ENCODE peak calls at places on chromosomes 11 and 22, in eight cellular contexts. C, X, F, B, Q, J, I and M are unnamed samples.

GRCh38 chr11:86931965-86932332 is 23.2 kb downstream of the FZD4 start:
- DNase-seq in C (no peak), B (no peak), X (peak), J (no peak), I (peak), F (no peak), Q (no peak), M (no peak)

GRCh38 chr11:45927684-45928413 is 5.4 kb downstream of the LARGE2 start:
- DNase-seq in J (no peak), I (no peak), X (no peak), Q (no peak), F (no peak), B (no peak), C (no peak), M (no peak)

GRCh38 chr11:8049084-8049483 is 31.9 kb upstream of the TUB start:
- DNase-seq in X (no peak), Q (no peak), I (no peak), F (no peak), J (no peak), C (no peak), B (no peak), M (no peak)

GRCh38 chr11:13283636-13284035 is 6.0 kb downstream of the BMAL1 start:
- DNase-seq in J (no peak), I (no peak), X (no peak), F (no peak), C (no peak), B (no peak), Q (no peak), M (no peak)

GRCh38 chr11:77065878-77066228 is 918 bp upstream of the CAPN5 start:
- DNase-seq in J (no peak), X (peak), F (no peak), C (peak), I (peak), B (no peak), Q (no peak), M (peak)

GRCh38 chr11:44104472-44105294 is 9.2 kb downstream of the EXT2 start:
- DNase-seq in B (no peak), X (no peak), F (no peak), J (no peak), I (peak), Q (no peak), C (no peak), M (no peak)

GRCh38 chr11:111320728-111321568 is 22.6 kb downstream of the POU2AF3 start:
- DNase-seq in J (no peak), I (no peak), F (no peak), C (no peak), X (no peak), B (no peak), Q (no peak), M (no peak)

GRCh38 chr11:64263021-64263946 is 12.0 kb downstream of the PLCB3 start:
- DNase-seq in B (no peak), F (no peak), X (peak), I (peak), Q (no peak), C (peak), J (no peak), M (no peak)

DNA sequence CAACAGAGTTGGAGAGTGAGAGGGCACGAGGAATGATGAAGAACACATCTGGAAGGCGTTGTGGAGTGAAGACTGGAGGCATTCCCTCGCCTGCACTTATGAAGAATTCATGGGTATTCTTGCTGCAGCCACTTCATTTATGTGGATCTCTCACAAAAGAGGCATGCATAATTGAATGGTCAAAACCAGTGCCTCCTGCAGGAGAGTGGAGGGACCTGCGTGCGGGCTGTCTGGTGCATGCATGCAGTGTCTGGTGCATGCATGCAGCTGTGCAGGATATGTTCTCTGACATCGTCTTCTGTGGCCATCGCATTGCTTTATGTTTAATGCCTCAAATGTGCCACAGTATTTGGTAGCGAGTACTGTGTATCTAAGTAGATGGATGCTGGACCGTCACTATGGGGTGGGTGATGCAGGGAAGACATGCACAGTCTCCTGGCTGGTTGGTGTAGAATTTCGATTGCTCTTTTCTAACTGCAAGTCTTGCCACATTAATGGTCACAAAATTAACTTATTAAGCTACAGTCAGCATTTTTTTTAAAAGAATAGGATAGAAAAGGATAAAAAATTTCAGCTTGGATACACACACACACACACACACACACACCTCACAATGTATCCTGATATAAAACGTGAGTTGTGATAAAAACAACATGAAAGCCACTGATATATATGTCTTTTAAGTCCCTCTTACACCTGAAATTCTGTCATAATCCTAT is 20.9 kb upstream of the NTM start:
- DNase-seq in F (no peak), I (no peak), J (no peak), B (no peak), X (no peak), C (no peak), Q (no peak), M (no peak)
- TF ChIP-seq CTCF in F (no peak), I (no peak), J (no peak), B (no peak), X (no peak), C (no peak), Q (no peak), M (no peak)

GRCh38 chr11:66329165-66329673 is 7.0 kb downstream of the RIN1 start:
- DNase-seq in C (no peak), I (no peak), B (no peak), J (no peak), Q (no peak), X (no peak), F (no peak), M (no peak)

GRCh38 chr11:66328036-66328306 is 8.3 kb downstream of the RIN1 start:
- DNase-seq in J (no peak), B (no peak), Q (no peak), C (no peak), X (no peak), I (no peak), F (no peak), M (no peak)

GRCh38 chr11:66327171-66328035 is 8.8 kb downstream of the RIN1 start:
- DNase-seq in X (peak), F (no peak), B (no peak), J (no peak), I (peak), Q (no peak), C (peak), M (no peak)

GRCh38 chr11:66326261-66327111 is 9.6 kb upstream of the CD248 start:
- DNase-seq in B (no peak), X (no peak), Q (no peak), I (peak), J (no peak), F (no peak), C (peak), M (no peak)

DNA sequence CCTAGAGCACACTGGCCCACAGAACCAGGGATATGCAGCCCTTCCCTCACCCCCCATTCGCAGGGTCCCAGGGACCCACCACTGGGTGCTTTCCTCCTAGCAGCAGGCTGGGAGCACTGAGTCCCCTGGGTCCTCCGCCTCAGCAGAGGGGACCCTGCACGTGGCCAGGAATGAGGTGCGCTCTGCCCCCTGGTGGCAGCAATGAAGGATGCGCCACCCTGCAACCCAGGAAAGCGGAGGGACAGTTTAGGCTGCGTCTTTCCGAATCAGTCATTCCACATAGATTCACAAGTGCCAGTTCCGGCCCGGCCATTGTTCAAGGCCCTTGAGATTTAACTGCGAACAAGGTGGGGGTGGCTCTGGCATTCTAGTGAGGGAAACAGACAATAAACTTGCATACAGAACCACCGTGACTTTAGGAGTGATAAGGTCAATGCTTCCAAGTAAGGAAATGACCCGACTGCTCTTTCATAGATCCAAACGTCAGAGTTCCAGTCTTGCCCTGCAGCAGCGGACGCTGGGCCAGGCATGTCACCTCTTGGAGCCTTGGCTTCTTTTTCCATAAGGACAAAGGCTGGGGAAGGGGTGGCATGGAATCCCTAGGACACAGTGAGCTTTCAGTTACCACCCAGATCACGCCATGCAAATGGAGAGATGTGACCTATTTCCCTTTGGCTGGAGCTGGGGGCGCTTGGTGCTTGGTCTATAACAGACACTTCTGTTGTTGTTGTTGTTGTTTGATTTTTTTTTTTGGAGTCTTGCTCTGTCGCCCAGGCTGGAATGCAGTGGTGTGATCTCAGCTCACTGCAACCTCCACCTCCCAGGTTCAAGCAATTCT is 7.7 kb downstream of the RIN1 start:
- DNase-seq in C (peak), Q (no peak), X (peak), B (peak), I (peak), F (no peak), J (no peak), M (peak)
- H3K4me3 ChIP-seq in C (no peak), Q (no peak), X (no peak), B (no peak), I (no peak), F (peak), J (no peak), M (no peak)

GRCh38 chr11:69605737-69606526 is 35.0 kb upstream of the CCND1 start:
- DNase-seq in J (no peak), C (no peak), B (no peak), I (no peak), Q (no peak), X (no peak), F (no peak), M (no peak)
- TF ChIP-seq CTCF in J (no peak), C (no peak), B (no peak), I (no peak), Q (no peak), X (no peak), F (no peak), M (no peak)

GRCh38 chr11:3160252-3161031 is 4.7 kb downstream of the OSBPL5 start:
- DNase-seq in I (peak), J (peak), B (no peak), Q (peak), F (peak), X (peak), C (peak), M (peak)

GRCh38 chr11:3158821-3159220 is 6.3 kb downstream of the OSBPL5 start:
- DNase-seq in C (no peak), B (no peak), X (no peak), F (no peak), Q (no peak), J (no peak), I (no peak), M (no peak)

GRCh38 chr11:3158131-3158591 is 6.9 kb downstream of the OSBPL5 start:
- DNase-seq in C (no peak), F (no peak), J (no peak), I (no peak), Q (no peak), X (no peak), B (no peak), M (no peak)

GRCh38 chr11:3161309-3161708 is 3.8 kb downstream of the OSBPL5 start:
- DNase-seq in C (no peak), X (no peak), B (no peak), I (no peak), F (no peak), Q (no peak), J (no peak), M (no peak)

DNA sequence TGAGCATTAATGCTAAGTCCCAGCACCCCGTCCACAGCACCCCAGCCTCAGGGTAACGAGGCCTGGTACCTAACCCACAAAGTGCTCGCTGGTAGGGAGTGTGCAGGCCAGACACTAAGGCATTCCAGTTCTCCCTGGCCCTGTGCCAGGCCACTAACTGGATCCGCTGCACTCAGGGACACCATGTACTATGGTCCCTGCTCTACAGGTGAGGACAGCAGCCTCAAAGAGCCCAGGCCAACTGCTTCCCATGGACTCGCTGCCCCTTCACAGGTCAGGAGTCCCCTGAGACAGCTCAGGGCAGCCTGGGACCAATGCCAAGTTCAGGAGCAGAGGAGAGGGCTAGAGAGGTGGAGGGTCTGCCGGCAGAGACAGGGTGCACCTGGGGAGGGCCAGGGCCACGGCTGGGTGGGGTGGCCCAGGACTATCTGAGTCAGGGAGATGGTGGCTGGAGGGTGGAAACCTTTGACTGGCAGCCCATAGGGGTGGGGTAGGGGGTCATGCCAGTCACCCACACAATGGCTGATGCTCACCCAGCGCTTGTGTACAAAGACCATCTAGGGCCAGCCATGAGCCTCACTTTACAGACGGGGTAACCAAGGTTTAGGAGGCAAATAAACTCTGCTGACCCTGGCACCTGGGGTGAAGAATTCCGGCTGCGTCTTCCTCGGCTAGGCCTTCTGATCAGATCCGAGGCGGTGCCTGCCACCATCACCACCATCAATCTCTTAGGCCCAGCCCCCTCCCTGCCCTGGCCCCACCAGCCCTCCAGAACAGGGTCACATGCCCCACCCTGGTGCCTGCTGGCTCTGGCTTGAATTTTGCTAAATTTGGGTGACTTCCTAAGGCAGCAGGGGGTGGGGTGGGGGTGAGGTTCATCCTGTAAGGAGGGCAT is 5.6 kb downstream of the OSBPL5 start:
- DNase-seq in I (no peak), Q (no peak), B (no peak), F (no peak), C (no peak), X (no peak), J (no peak), M (no peak)
- H3K4me3 ChIP-seq in I (peak), Q (peak), B (no peak), F (peak), C (peak), X (peak), J (peak), M (no peak)

GRCh38 chr11:79708319-79708928 is 267.6 kb upstream of the TENM4 start:
- DNase-seq in Q (peak), X (peak), J (peak), C (peak), B (no peak), I (peak), F (no peak), M (peak)
- TF ChIP-seq CTCF in Q (peak), X (peak), J (peak), C (peak), B (peak), I (peak), F (no peak), M (peak)

DNA sequence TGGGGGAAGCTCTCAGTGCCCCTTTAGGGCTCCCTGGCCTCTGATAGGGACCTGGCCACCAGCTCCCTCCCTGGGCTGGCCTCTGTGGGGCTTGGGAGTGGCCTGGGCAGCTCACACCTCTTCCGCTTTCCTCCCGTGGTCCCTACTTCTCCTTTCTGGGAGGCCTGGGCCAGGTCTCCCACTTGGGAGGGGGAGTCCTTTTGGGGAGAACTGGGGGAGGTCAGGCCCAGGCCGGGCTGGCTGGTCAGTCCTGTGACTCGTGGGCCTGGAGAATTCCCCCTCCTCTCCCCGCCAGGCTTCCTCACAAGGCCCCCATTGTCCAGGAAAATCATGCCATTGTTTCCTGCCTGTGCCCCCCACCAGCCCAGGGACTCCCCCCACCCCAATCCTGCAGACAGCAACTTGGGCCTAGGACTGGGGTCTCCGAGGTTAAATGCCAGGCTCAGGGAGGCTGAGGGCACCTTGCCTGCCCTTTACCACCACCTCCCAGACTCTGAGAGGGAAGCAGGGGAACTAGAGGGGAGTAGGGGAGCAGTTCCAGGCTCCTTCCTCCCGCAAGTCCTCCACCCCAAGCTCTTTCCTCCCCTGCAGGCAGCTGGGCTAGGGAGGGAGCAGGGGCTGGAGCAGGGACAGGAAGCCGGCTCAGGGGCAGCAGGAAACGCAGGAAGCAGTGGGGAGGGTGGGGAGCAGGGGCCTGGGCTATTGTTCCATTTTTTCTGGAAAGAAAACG is 2.8 kb downstream of the MAP3K11 start:
- DNase-seq in Q (no peak), I (peak), J (no peak), F (no peak), X (no peak), C (no peak), B (no peak), M (no peak)
- H3K4me3 ChIP-seq in Q (no peak), I (peak), J (peak), F (peak), X (no peak), C (peak), B (no peak), M (peak)

GRCh38 chr11:62104001-62104400 is 19.8 kb upstream of the INCENP start:
- DNase-seq in B (no peak), Q (no peak), I (peak), J (no peak), X (no peak), F (no peak), C (no peak), M (no peak)

GRCh38 chr11:62105611-62106245 is 18.1 kb upstream of the INCENP start:
- DNase-seq in X (peak), Q (no peak), B (no peak), J (no peak), C (no peak), F (no peak), I (peak), M (no peak)

GRCh38 chr11:62108971-62109391 is 14.8 kb upstream of the INCENP start:
- DNase-seq in F (no peak), B (no peak), I (peak), J (no peak), X (peak), Q (no peak), C (peak), M (no peak)

GRCh38 chr11:62104816-62105610 is 18.8 kb upstream of the INCENP start:
- DNase-seq in F (no peak), C (peak), X (peak), I (peak), J (no peak), Q (peak), B (no peak), M (no peak)

GRCh38 chr11:62108017-62108750 is 15.6 kb upstream of the INCENP start:
- DNase-seq in J (no peak), X (peak), C (peak), Q (peak), B (no peak), F (no peak), I (peak), M (peak)
- TF ChIP-seq CTCF in J (peak), X (peak), C (peak), Q (peak), B (peak), F (peak), I (peak), M (peak)

DNA sequence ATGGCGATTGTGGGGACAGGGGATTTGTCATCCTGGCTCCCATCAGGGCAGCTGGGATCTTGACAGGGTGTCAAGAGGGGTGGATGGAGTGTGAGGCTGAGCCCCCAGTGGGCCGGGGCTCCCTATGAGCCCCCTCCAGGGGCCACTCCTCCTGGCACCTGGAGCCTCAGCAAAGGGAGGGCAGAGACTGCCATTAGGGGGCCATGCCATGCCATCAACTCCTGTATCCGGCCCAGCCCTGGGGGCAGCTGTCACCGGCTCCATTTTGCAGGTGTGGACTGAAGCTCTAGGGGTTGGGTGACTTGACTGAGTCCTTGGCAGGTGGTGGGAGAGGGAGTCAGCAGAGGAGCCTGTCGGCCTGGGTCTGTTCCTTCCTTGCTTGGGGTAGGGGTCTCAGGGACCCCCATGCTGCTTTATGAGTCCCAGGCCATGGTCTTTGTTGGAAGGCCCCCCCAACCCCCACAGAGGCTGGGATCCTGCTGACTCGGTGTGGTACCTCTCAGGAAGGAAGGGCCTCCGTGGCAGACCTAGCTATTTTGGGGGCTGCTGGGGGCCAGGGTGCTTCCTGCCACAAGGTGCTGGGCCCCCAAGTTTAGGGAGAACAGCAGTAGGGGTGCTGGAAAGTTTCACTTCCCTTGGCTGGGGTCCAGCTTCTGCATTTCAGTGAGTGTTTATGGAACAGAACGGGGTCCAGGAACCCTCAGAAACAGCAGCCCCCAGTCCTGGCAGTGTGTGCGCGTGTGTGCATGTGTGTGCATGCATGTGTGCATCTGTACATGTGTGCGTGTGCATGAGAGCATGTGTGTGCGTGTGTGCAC is 1.5 kb downstream of the ACY3 start:
- DNase-seq in J (no peak), Q (no peak), C (no peak), X (no peak), B (peak), I (no peak), F (no peak), M (peak)
- H3K4me3 ChIP-seq in J (no peak), Q (no peak), C (no peak), X (no peak), B (no peak), I (no peak), F (no peak), M (no peak)

GRCh38 chr22:29320546-29320945 is 5.0 kb upstream of the RASL10A start:
- DNase-seq in I (no peak), B (no peak), C (no peak), Q (no peak), X (no peak), F (no peak), J (no peak), M (no peak)
- TF ChIP-seq CTCF in I (peak), B (no peak), C (peak), Q (no peak), X (peak), F (no peak), J (peak), M (no peak)